ENCODE peak calls at places on chromosome 5, in four cellular contexts. W, Q, J and Y are unnamed samples.

GRCh38 chr5:53936481-53937352 is 373.7 kb downstream of the ARL15 start:
- DNase-seq in Q (no peak), W (no peak), J (no peak), Y (no peak)

GRCh38 chr5:78533356-78533755 is 115.2 kb downstream of the LHFPL2 start:
- DNase-seq in W (peak), Q (peak), J (peak), Y (no peak)

GRCh38 chr5:147461915-147462314 is 48.0 kb downstream of the DPYSL3 start:
- DNase-seq in J (no peak), Q (no peak), W (no peak), Y (no peak)

GRCh38 chr5:174837919-174838902 is 113.8 kb downstream of the MSX2 start:
- DNase-seq in Q (peak), W (no peak), J (peak), Y (no peak)

GRCh38 chr5:51433052-51433710 is 49.9 kb downstream of the ISL1 start:
- DNase-seq in J (no peak), Q (no peak), W (no peak), Y (no peak)

GRCh38 chr5:32996336-32996735 is 285.2 kb downstream of the NPR3 start:
- DNase-seq in J (no peak), W (no peak), Q (no peak), Y (no peak)

GRCh38 chr5:153959134-153959957 is 79.4 kb downstream of the FAM114A2 start:
- DNase-seq in J (no peak), Q (peak), W (no peak), Y (no peak)

GRCh38 chr5:174532453-174533126 is 191.8 kb upstream of the MSX2 start:
- DNase-seq in J (peak), Q (peak), W (peak), Y (no peak)

GRCh38 chr5:129767927-129768380 is 20.1 kb downstream of the MINAR2 start:
- DNase-seq in Q (peak), W (peak), J (peak), Y (peak)

GRCh38 chr5:169656125-169656990 is 19.3 kb downstream of the DOCK2 start:
- DNase-seq in J (no peak), Q (no peak), W (no peak), Y (peak)

GRCh38 chr5:43155394-43156096 is 34.8 kb downstream of the ZNF131 start:
- DNase-seq in J (no peak), W (no peak), Q (no peak), Y (no peak)

GRCh38 chr5:83720805-83721431 is at the start of gene HAPLN1:
- DNase-seq in Q (no peak), J (no peak), W (no peak), Y (no peak)

GRCh38 chr5:179285236-179285635 is 60.0 kb downstream of the ADAMTS2 start:
- DNase-seq in W (no peak), J (no peak), Q (no peak), Y (no peak)

GRCh38 chr5:9630251-9630650 is at the start of gene TAS2R1:
- DNase-seq in Q (no peak), W (no peak), J (no peak), Y (no peak)

GRCh38 chr5:73747696-73748380 is 121.8 kb downstream of the ARHGEF28 start:
- DNase-seq in W (no peak), Q (no peak), J (no peak), Y (no peak)

GRCh38 chr5:164980480-164980879 is 1475.1 kb downstream of the MAT2B start:
- DNase-seq in J (no peak), Q (no peak), W (no peak), Y (no peak)

GRCh38 chr5:317086-317811 is 4.3 kb upstream of the AHRR start:
- DNase-seq in Q (peak), J (peak), W (peak), Y (no peak)

GRCh38 chr5:171966964-171967363 is 39.5 kb downstream of the FBXW11 start:
- DNase-seq in W (no peak), J (no peak), Q (no peak), Y (no peak)

GRCh38 chr5:88144219-88145040 is 124.2 kb downstream of the TMEM161B start:
- DNase-seq in Q (no peak), W (no peak), J (no peak), Y (no peak)

GRCh38 chr5:165094782-165095181 is 1589.4 kb downstream of the MAT2B start:
- DNase-seq in W (no peak), J (no peak), Q (no peak), Y (no peak)

GRCh38 chr5:129836321-129836720 is 67.9 kb upstream of the CHSY3 start:
- DNase-seq in Q (no peak), J (no peak), W (no peak), Y (no peak)

GRCh38 chr5:180464603-180464970 is 29.6 kb upstream of the CNOT6 start:
- DNase-seq in W (peak), Q (peak), J (no peak), Y (no peak)

GRCh38 chr5:65961644-65962043 is 35.3 kb downstream of the ERBIN start:
- DNase-seq in J (peak), W (no peak), Q (no peak), Y (peak)

GRCh38 chr5:178234753-178235599 is 2.4 kb upstream of the PHYKPL start:
- DNase-seq in W (peak), J (peak), Q (peak), Y (no peak)

GRCh38 chr5:38441730-38442573 is 114.5 kb downstream of the LIFR start:
- DNase-seq in Q (peak), J (peak), W (peak), Y (peak)

GRCh38 chr5:73544429-73545402 is 20.7 kb downstream of the ANKRA2 start:
- DNase-seq in Q (peak), W (peak), J (no peak), Y (no peak)

GRCh38 chr5:95044096-95044495 is 240.8 kb downstream of the MCTP1 start:
- DNase-seq in Q (no peak), J (no peak), W (no peak), Y (no peak)

GRCh38 chr5:122172207-122172606 is 42.9 kb downstream of the ZNF474 start:
- DNase-seq in W (no peak), Q (no peak), J (no peak), Y (no peak)

GRCh38 chr5:41722359-41722950 is 147.8 kb downstream of the OXCT1 start:
- DNase-seq in W (no peak), J (no peak), Q (no peak), Y (no peak)

GRCh38 chr5:66981705-66982387 is 214.8 kb downstream of the CD180 start:
- DNase-seq in W (no peak), J (no peak), Q (no peak), Y (no peak)

GRCh38 chr5:89847743-89848142 is 561.8 kb downstream of the CETN3 start:
- DNase-seq in Q (no peak), W (no peak), J (no peak), Y (no peak)

GRCh38 chr5:59503223-59503622 is 390.3 kb downstream of the PDE4D start:
- DNase-seq in W (no peak), J (no peak), Q (no peak), Y (no peak)

GRCh38 chr5:166962470-166962869 is 1329.0 kb upstream of the WWC1 start:
- DNase-seq in W (no peak), J (no peak), Q (no peak), Y (no peak)

GRCh38 chr5:2012885-2013284 is 130.2 kb upstream of the IRX4 start:
- DNase-seq in Q (no peak), J (no peak), W (no peak), Y (no peak)
- TF ChIP-seq SMC3 in Q (no peak), J (no peak), W (no peak), Y (no peak)

GRCh38 chr5:177004961-177005360 is 1.6 kb downstream of the UIMC1 start:
- DNase-seq in J (no peak), W (no peak), Q (no peak), Y (no peak)
- H3K4me3 ChIP-seq in J (peak), W (peak), Q (peak), Y (peak)

DNA sequence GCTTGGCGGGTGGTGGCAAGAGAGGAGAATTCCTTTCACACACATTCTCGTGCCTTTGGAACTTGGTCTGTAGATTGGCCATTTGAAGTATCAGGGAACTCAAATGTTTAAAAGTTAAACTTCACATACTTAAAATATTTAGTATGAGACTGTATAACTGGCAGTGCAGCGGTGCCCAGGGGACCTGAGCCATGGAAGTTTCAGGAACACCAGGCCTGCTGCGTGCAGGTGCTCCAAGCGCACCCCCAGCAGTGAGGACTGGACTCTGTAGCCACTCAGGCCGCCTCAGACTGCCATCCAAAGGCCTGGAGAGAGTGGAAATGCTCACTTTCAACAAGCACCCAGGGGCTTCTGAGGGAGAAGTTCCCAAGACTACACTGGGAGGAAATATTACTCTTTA is 273.5 kb upstream of the IRX2 start:
- DNase-seq in Q (no peak), J (no peak), W (no peak), Y (no peak)
- TF ChIP-seq POLR2AphosphoS2 in Q (no peak), J (no peak), W (no peak), Y (no peak)

GRCh38 chr5:100260968-100261367 is 274.2 kb upstream of the FAM174A start:
- DNase-seq in Q (no peak), W (no peak), J (no peak), Y (no peak)
- TF ChIP-seq SMC3 in Q (no peak), W (no peak), J (no peak), Y (no peak)

DNA sequence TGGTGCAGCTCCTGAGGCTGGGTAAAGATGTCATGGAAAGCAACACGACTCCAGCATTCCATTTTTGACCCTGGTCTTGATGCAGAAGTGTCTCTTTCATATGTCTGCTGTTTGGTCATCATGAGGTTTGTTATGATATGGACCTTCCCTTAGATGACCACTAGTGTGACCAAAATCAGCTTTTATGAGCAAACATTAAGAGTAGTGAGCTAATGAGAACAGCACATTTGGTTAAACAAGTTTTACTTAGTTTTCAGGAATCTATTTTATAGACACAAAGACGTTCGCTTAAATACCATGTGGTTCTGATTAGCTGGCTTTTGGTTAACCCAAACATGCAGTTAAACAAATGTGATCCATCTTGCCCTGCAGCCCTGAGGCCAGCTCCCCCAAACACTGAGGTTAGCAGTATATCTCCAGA is 56.7 kb upstream of the ACTBL2 start:
- DNase-seq in J (no peak), W (no peak), Q (no peak), Y (no peak)
- H3K4me3 ChIP-seq in J (no peak), W (no peak), Q (no peak), Y (no peak)

GRCh38 chr5:137921931-137922330 is 32.7 kb downstream of the PKD2L2 start:
- DNase-seq in Q (no peak), J (no peak), W (no peak), Y (no peak)

GRCh38 chr5:137923856-137924255 is 34.6 kb downstream of the PKD2L2 start:
- DNase-seq in J (no peak), W (no peak), Q (no peak), Y (no peak)
- TF ChIP-seq POLR2AphosphoS2 in J (no peak), W (no peak), Q (no peak), Y (no peak)

DNA sequence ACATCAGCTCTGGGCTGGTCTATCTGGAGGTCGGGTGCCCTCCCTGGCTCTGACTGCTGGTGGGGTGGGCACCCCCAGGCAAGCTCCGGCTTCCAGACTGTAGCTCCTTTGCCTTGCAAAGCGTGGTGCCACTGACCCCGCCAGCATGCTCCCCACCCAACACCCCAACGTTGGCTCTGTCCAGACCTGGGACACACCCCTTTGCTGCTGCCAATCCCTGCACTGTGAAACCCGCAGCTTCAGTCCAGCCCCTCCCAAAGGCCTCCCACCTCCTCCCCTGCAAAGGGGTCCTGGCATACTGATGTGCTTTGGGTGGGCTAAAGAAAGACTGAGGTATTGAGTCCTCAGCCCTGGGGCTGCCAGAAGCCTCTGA is 3.9 kb downstream of the UNC5A start:
- DNase-seq in Q (no peak), W (no peak), J (no peak), Y (no peak)
- TF ChIP-seq SMC3 in Q (no peak), W (no peak), J (no peak), Y (no peak)

GRCh38 chr5:150000990-150001659 is 586 bp downstream of the HMGXB3 start:
- DNase-seq in W (no peak), Q (peak), J (peak), Y (no peak)

GRCh38 chr5:150000261-150000989 is at the start of the genes HMGXB3 and TIGD6:
- DNase-seq in W (peak), J (peak), Q (peak), Y (peak)

GRCh38 chr5:149999866-150000260 is 591 bp downstream of the TIGD6 start:
- DNase-seq in Q (no peak), J (no peak), W (no peak), Y (no peak)

GRCh38 chr5:149998281-149998680 is 2.2 kb downstream of the TIGD6 start:
- DNase-seq in Q (no peak), W (no peak), J (no peak), Y (no peak)

DNA sequence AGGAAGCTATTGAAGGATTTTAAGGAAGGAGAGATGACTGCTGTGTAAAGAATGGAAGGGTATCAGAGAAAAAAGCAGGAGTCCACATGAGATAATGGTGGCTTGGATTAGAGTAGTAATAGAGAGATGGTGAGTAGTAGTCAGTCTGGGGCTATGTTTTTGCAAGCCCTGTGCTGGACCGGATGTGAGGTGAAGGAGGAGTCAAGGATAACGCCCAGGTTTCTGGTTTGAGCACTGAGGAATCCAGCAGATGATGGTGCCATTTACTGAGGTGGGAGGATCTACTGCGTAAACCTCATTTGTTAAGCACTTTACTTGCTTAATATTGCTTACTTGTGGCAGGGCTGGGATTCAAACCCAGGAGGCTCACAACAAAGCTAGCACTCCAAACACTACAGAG is 1.1 kb downstream of the TIGD6 start:
- DNase-seq in Q (no peak), J (peak), W (no peak), Y (no peak)
- H3K4me3 ChIP-seq in Q (peak), J (peak), W (peak), Y (peak)

GRCh38 chr5:96920956-96921355 is 14.9 kb upstream of the LNPEP start:
- DNase-seq in W (no peak), Q (no peak), J (no peak), Y (no peak)
- TF ChIP-seq POLR2AphosphoS2 in W (no peak), Q (no peak), J (no peak), Y (no peak)